ENCODE peak calls at places on chromosomes 3 and 15, in five cellular contexts. One of them, this sample, is unnamed.

GRCh38 chr15:79091204-79091867 is 756 bp upstream of the RASGRF1 start:
- DNase-seq in psoas muscle: no peak
- DNase-seq in prostate gland: no peak
- DNase-seq in lower leg skin: no peak
- DNase-seq in skeletal muscle cell: no peak
- DNase-seq in this sample: no peak

GRCh38 chr15:88624156-88624970 is 3.2 kb downstream of the AEN start:
- DNase-seq in lower leg skin: no peak
- DNase-seq in psoas muscle: no peak
- DNase-seq in skeletal muscle cell: no peak
- DNase-seq in prostate gland: no peak
- DNase-seq in this sample: no peak

GRCh38 chr15:93865610-93866009 is 365.8 kb upstream of the MCTP2 start:
- DNase-seq in lower leg skin: no peak
- DNase-seq in prostate gland: no peak
- DNase-seq in psoas muscle: no peak
- DNase-seq in skeletal muscle cell: no peak
- DNase-seq in this sample: no peak

GRCh38 chr3:18012464-18012863 is 270.0 kb upstream of the TBC1D5 start:
- DNase-seq in lower leg skin: no peak
- DNase-seq in psoas muscle: no peak
- DNase-seq in skeletal muscle cell: no peak
- DNase-seq in prostate gland: no peak
- DNase-seq in this sample: no peak

GRCh38 chr15:75104804-75105557 is 81.6 kb downstream of the PPCDC start:
- DNase-seq in psoas muscle: no peak
- DNase-seq in prostate gland: no peak
- DNase-seq in lower leg skin: peak; percentile 45
- DNase-seq in skeletal muscle cell: peak; percentile 84
- DNase-seq in this sample: peak; percentile 66

GRCh38 chr3:104198136-104198535 is 1168.6 kb upstream of the ALCAM start:
- DNase-seq in prostate gland: no peak
- DNase-seq in lower leg skin: no peak
- DNase-seq in psoas muscle: no peak
- DNase-seq in skeletal muscle cell: no peak
- DNase-seq in this sample: no peak

GRCh38 chr3:13621381-13622221 is 72.7 kb downstream of the FBLN2 start:
- DNase-seq in lower leg skin: no peak
- DNase-seq in skeletal muscle cell: no peak
- DNase-seq in prostate gland: no peak
- DNase-seq in psoas muscle: peak; percentile 48
- DNase-seq in this sample: no peak

GRCh38 chr3:112365035-112365434 is 32.1 kb downstream of the CD200 start:
- DNase-seq in prostate gland: no peak
- DNase-seq in skeletal muscle cell: no peak
- DNase-seq in psoas muscle: no peak
- DNase-seq in lower leg skin: no peak
- DNase-seq in this sample: no peak

GRCh38 chr3:38031022-38031994 is 1.9 kb upstream of the PLCD1 start:
- DNase-seq in skeletal muscle cell: no peak
- DNase-seq in lower leg skin: peak; percentile 75
- DNase-seq in psoas muscle: peak; percentile 68
- DNase-seq in prostate gland: peak; percentile 83
- DNase-seq in this sample: peak; percentile 84

GRCh38 chr3:17136251-17136721 is 251.5 kb downstream of the PLCL2 start:
- DNase-seq in psoas muscle: peak; percentile 35
- DNase-seq in prostate gland: no peak
- DNase-seq in lower leg skin: no peak
- DNase-seq in skeletal muscle cell: no peak
- DNase-seq in this sample: no peak

GRCh38 chr3:11541321-11542303 is 102.1 kb downstream of the VGLL4 start:
- DNase-seq in prostate gland: no peak
- DNase-seq in psoas muscle: no peak
- DNase-seq in lower leg skin: no peak
- DNase-seq in skeletal muscle cell: no peak
- DNase-seq in this sample: no peak

GRCh38 chr3:59773970-59774369 is 724.1 kb upstream of the CFAP20DC start:
- DNase-seq in lower leg skin: no peak
- DNase-seq in psoas muscle: no peak
- DNase-seq in skeletal muscle cell: no peak
- DNase-seq in prostate gland: no peak
- DNase-seq in this sample: no peak

GRCh38 chr3:89472101-89472500 is 364.7 kb downstream of the EPHA3 start:
- DNase-seq in lower leg skin: no peak
- DNase-seq in skeletal muscle cell: no peak
- DNase-seq in psoas muscle: no peak
- DNase-seq in prostate gland: no peak
- DNase-seq in this sample: no peak

GRCh38 chr3:151926956-151927355 is 53.5 kb downstream of the SUCNR1 start:
- DNase-seq in psoas muscle: no peak
- DNase-seq in prostate gland: no peak
- DNase-seq in skeletal muscle cell: peak; percentile 36
- DNase-seq in lower leg skin: no peak
- DNase-seq in this sample: no peak

GRCh38 chr3:158936530-158937113 is 134.8 kb downstream of the MFSD1 start:
- DNase-seq in psoas muscle: no peak
- DNase-seq in prostate gland: no peak
- DNase-seq in skeletal muscle cell: no peak
- DNase-seq in lower leg skin: no peak
- DNase-seq in this sample: no peak

GRCh38 chr15:101458908-101459578 is 30.5 kb downstream of the PCSK6 start:
- DNase-seq in psoas muscle: no peak
- DNase-seq in lower leg skin: no peak
- DNase-seq in prostate gland: no peak
- DNase-seq in skeletal muscle cell: no peak
- DNase-seq in this sample: no peak

GRCh38 chr3:100561459-100562158 is 47.8 kb upstream of the ADGRG7 start:
- DNase-seq in lower leg skin: no peak
- DNase-seq in skeletal muscle cell: peak; percentile 76
- DNase-seq in psoas muscle: no peak
- DNase-seq in prostate gland: no peak
- DNase-seq in this sample: no peak

GRCh38 chr3:151869186-151869585 is 4.3 kb upstream of the SUCNR1 start:
- DNase-seq in psoas muscle: no peak
- DNase-seq in prostate gland: no peak
- DNase-seq in lower leg skin: no peak
- DNase-seq in skeletal muscle cell: no peak
- DNase-seq in this sample: no peak

GRCh38 chr3:58386966-58387365 is 46.7 kb downstream of the PDHB start:
- DNase-seq in psoas muscle: no peak
- DNase-seq in lower leg skin: peak; percentile 47
- DNase-seq in prostate gland: no peak
- DNase-seq in skeletal muscle cell: peak; percentile 86
- DNase-seq in this sample: peak; percentile 28

GRCh38 chr15:61099030-61099800 is 129.9 kb downstream of the RORA start:
- DNase-seq in psoas muscle: no peak
- DNase-seq in skeletal muscle cell: no peak
- DNase-seq in prostate gland: no peak
- DNase-seq in lower leg skin: no peak
- DNase-seq in this sample: no peak

GRCh38 chr3:129317014-129317771 is 38.5 kb downstream of the HMCES start:
- DNase-seq in skeletal muscle cell: no peak
- DNase-seq in prostate gland: no peak
- DNase-seq in lower leg skin: peak; percentile 37
- DNase-seq in psoas muscle: peak; percentile 72
- DNase-seq in this sample: no peak

GRCh38 chr3:38555926-38556325 is 59.8 kb downstream of the EXOG start:
- DNase-seq in lower leg skin: no peak
- DNase-seq in prostate gland: no peak
- DNase-seq in skeletal muscle cell: no peak
- DNase-seq in psoas muscle: no peak
- DNase-seq in this sample: no peak

GRCh38 chr15:64622410-64623260 is 152.8 kb downstream of the RBPMS2 start:
- DNase-seq in prostate gland: no peak
- DNase-seq in skeletal muscle cell: no peak
- DNase-seq in lower leg skin: no peak
- DNase-seq in psoas muscle: no peak
- DNase-seq in this sample: no peak

GRCh38 chr3:65935724-65936123 is 103.0 kb downstream of the MAGI1 start:
- DNase-seq in lower leg skin: no peak
- DNase-seq in psoas muscle: no peak
- DNase-seq in prostate gland: no peak
- DNase-seq in skeletal muscle cell: no peak
- DNase-seq in this sample: no peak

GRCh38 chr15:73010154-73011152 is 41.8 kb upstream of the NEO1 start:
- DNase-seq in lower leg skin: no peak
- DNase-seq in psoas muscle: no peak
- DNase-seq in prostate gland: no peak
- DNase-seq in skeletal muscle cell: no peak
- DNase-seq in this sample: no peak

GRCh38 chr3:45442679-45443214 is 54.4 kb downstream of the LARS2 start:
- DNase-seq in lower leg skin: no peak
- DNase-seq in psoas muscle: no peak
- DNase-seq in skeletal muscle cell: no peak
- DNase-seq in prostate gland: no peak
- DNase-seq in this sample: no peak

GRCh38 chr3:127035672-127036071 is 52.8 kb downstream of the PLXNA1 start:
- DNase-seq in skeletal muscle cell: peak; percentile 20
- DNase-seq in psoas muscle: peak; percentile 80
- DNase-seq in lower leg skin: peak; percentile 52
- DNase-seq in prostate gland: no peak
- DNase-seq in this sample: peak; percentile 91

GRCh38 chr15:98728107-98728810 is 79.9 kb downstream of the IGF1R start:
- DNase-seq in lower leg skin: no peak
- DNase-seq in skeletal muscle cell: no peak
- DNase-seq in psoas muscle: no peak
- DNase-seq in prostate gland: no peak
- DNase-seq in this sample: no peak

GRCh38 chr3:186883686-186884058 is 41.2 kb downstream of the ADIPOQ start:
- DNase-seq in skeletal muscle cell: no peak
- DNase-seq in lower leg skin: no peak
- DNase-seq in psoas muscle: no peak
- DNase-seq in prostate gland: no peak
- DNase-seq in this sample: no peak

GRCh38 chr3:177201707-177202397 is 4.6 kb upstream of the TBL1XR1 start:
- DNase-seq in skeletal muscle cell: no peak
- DNase-seq in psoas muscle: no peak
- DNase-seq in lower leg skin: no peak
- DNase-seq in prostate gland: no peak
- DNase-seq in this sample: no peak

GRCh38 chr3:32423956-32424558 is 32.4 kb downstream of the CMTM7 start:
- DNase-seq in skeletal muscle cell: no peak
- DNase-seq in lower leg skin: no peak
- DNase-seq in psoas muscle: no peak
- DNase-seq in prostate gland: no peak
- DNase-seq in this sample: no peak

GRCh38 chr15:47517737-47518136 is 199.6 kb upstream of the SEMA6D start:
- DNase-seq in psoas muscle: no peak
- DNase-seq in prostate gland: no peak
- DNase-seq in lower leg skin: peak; percentile 18
- DNase-seq in skeletal muscle cell: no peak
- DNase-seq in this sample: no peak

GRCh38 chr15:59349715-59350420 is 22.8 kb downstream of the MYO1E start:
- DNase-seq in psoas muscle: no peak
- DNase-seq in skeletal muscle cell: peak; percentile 90
- DNase-seq in lower leg skin: peak; percentile 29
- DNase-seq in prostate gland: no peak
- DNase-seq in this sample: no peak

GRCh38 chr3:172626241-172626640 is 84.6 kb downstream of the NCEH1 start:
- DNase-seq in psoas muscle: no peak
- DNase-seq in lower leg skin: no peak
- DNase-seq in skeletal muscle cell: no peak
- DNase-seq in prostate gland: no peak
- DNase-seq in this sample: no peak
- H3K4me3 ChIP-seq in psoas muscle: no peak overlapping the region
- H3K4me3 ChIP-seq in lower leg skin: no peak overlapping the region
- H3K4me3 ChIP-seq in skeletal muscle cell: no peak overlapping the region
- H3K4me3 ChIP-seq in prostate gland: no peak overlapping the region
- H3K4me3 ChIP-seq in this sample: no peak overlapping the region

GRCh38 chr3:182686033-182686886 is 107.0 kb upstream of the ATP11B start:
- DNase-seq in skeletal muscle cell: no peak
- DNase-seq in prostate gland: no peak
- DNase-seq in lower leg skin: no peak
- DNase-seq in psoas muscle: no peak
- DNase-seq in this sample: no peak
- H3K4me3 ChIP-seq in skeletal muscle cell: no peak overlapping the region
- H3K4me3 ChIP-seq in prostate gland: no peak overlapping the region
- H3K4me3 ChIP-seq in lower leg skin: no peak overlapping the region
- H3K4me3 ChIP-seq in psoas muscle: no peak overlapping the region
- H3K4me3 ChIP-seq in this sample: no peak overlapping the region

GRCh38 chr3:69116897-69117296 is 5.5 kb downstream of the LMOD3 start:
- DNase-seq in prostate gland: no peak
- DNase-seq in skeletal muscle cell: no peak
- DNase-seq in psoas muscle: no peak
- DNase-seq in lower leg skin: no peak
- DNase-seq in this sample: no peak

GRCh38 chr3:69115731-69116130 is 6.7 kb downstream of the LMOD3 start:
- DNase-seq in psoas muscle: no peak
- DNase-seq in prostate gland: no peak
- DNase-seq in lower leg skin: no peak
- DNase-seq in skeletal muscle cell: no peak
- DNase-seq in this sample: no peak

GRCh38 chr3:69118555-69118954 is 3.8 kb downstream of the LMOD3 start:
- DNase-seq in prostate gland: no peak
- DNase-seq in psoas muscle: no peak
- DNase-seq in lower leg skin: no peak
- DNase-seq in skeletal muscle cell: no peak
- DNase-seq in this sample: no peak

GRCh38 chr3:69113536-69113935 is 8.9 kb downstream of the LMOD3 start:
- DNase-seq in lower leg skin: no peak
- DNase-seq in skeletal muscle cell: no peak
- DNase-seq in psoas muscle: no peak
- DNase-seq in prostate gland: no peak
- DNase-seq in this sample: no peak

DNA sequence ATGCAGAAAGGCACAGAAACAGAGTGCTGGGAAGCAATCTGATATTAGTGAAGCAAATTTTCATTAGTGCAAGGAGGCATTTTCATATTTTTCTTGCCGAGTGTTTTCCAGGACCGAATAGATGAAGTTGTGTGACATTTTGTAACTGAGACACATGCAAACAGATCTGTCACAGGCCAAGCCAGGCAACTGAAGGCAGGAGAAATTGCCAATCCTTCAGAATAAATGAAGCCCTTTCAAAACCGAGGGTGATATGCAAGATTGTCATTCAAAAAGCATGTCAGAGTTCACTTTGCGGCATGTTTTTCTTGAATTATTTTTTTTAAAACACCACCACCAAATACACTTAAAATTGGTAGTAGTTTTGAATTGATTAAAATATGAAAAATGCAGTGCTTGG is 6.2 kb downstream of the LMOD3 start:
- DNase-seq in psoas muscle: no peak
- DNase-seq in skeletal muscle cell: no peak
- DNase-seq in prostate gland: no peak
- DNase-seq in lower leg skin: no peak
- DNase-seq in this sample: no peak
- H3K4me3 ChIP-seq in psoas muscle: peak overlapping the region; percentile 65
- H3K4me3 ChIP-seq in skeletal muscle cell: no peak overlapping the region
- H3K4me3 ChIP-seq in prostate gland: no peak overlapping the region
- H3K4me3 ChIP-seq in lower leg skin: no peak overlapping the region
- H3K4me3 ChIP-seq in this sample: no peak overlapping the region

DNA sequence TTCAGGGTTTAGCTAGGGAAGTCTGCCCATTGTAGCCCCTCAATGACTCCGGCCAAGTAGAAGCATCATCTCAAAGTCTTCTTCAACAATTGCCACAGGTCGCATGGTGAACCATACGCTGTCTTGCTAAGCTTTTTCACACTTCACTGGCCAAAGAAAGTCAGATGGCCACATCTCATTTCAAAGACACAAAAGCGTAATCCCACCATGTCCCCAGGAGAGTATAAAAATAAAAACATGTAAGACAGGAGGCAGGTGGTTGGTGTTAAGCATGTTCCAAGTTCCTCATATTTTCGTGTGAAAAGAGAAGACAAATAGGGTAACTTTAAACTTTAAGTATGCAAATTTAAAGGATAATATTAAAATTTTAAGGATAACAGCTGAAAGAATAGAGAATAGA is 147.4 kb downstream of the ERC2 start:
- DNase-seq in skeletal muscle cell: no peak
- DNase-seq in lower leg skin: no peak
- DNase-seq in prostate gland: no peak
- DNase-seq in psoas muscle: no peak
- DNase-seq in this sample: no peak
- H3K4me3 ChIP-seq in skeletal muscle cell: no peak overlapping the region
- H3K4me3 ChIP-seq in lower leg skin: no peak overlapping the region
- H3K4me3 ChIP-seq in prostate gland: no peak overlapping the region
- H3K4me3 ChIP-seq in psoas muscle: no peak overlapping the region
- H3K4me3 ChIP-seq in this sample: no peak overlapping the region